ENCODE peak calls at places on chromosome 6, in eight cellular contexts. One of them, this sample, is unnamed.

GRCh38 chr6:170438402-170438753 is 114.7 kb downstream of the PSMB1 start:
- DNase-seq in Calu3: peak
- DNase-seq in GM23338: peak
- DNase-seq in progenitor cell of endocrine pancreas: peak
- DNase-seq in body of pancreas: peak
- DNase-seq in GM10248: peak
- DNase-seq in brain microvascular endothelial cell: peak
- DNase-seq in GM06990: no peak
- DNase-seq in this sample: peak

GRCh38 chr6:166957087-166957804 is 896 bp upstream of the RNASET2 start:
- DNase-seq in progenitor cell of endocrine pancreas: peak
- DNase-seq in GM06990: peak
- DNase-seq in Calu3: peak
- DNase-seq in body of pancreas: peak
- DNase-seq in GM10248: peak
- DNase-seq in GM23338: peak
- DNase-seq in brain microvascular endothelial cell: no peak
- DNase-seq in this sample: peak

GRCh38 chr6:13507306-13507855 is 20.0 kb upstream of the GFOD1 start:
- DNase-seq in body of pancreas: no peak
- DNase-seq in GM23338: no peak
- DNase-seq in progenitor cell of endocrine pancreas: no peak
- DNase-seq in GM10248: no peak
- DNase-seq in Calu3: no peak
- DNase-seq in GM06990: no peak
- DNase-seq in brain microvascular endothelial cell: no peak
- DNase-seq in this sample: no peak

GRCh38 chr6:56193846-56194245 is 53.5 kb downstream of the COL21A1 start:
- DNase-seq in progenitor cell of endocrine pancreas: no peak
- DNase-seq in GM10248: no peak
- DNase-seq in body of pancreas: no peak
- DNase-seq in GM06990: no peak
- DNase-seq in GM23338: no peak
- DNase-seq in brain microvascular endothelial cell: peak
- DNase-seq in Calu3: no peak
- DNase-seq in this sample: no peak

GRCh38 chr6:35581633-35582032 is 68.9 kb upstream of the TULP1 start:
- DNase-seq in GM10248: no peak
- DNase-seq in GM06990: no peak
- DNase-seq in brain microvascular endothelial cell: no peak
- DNase-seq in progenitor cell of endocrine pancreas: no peak
- DNase-seq in Calu3: no peak
- DNase-seq in GM23338: no peak
- DNase-seq in body of pancreas: no peak
- DNase-seq in this sample: no peak

GRCh38 chr6:170202416-170203135 is 88.3 kb downstream of the DLL1 start:
- DNase-seq in GM23338: no peak
- DNase-seq in brain microvascular endothelial cell: no peak
- DNase-seq in body of pancreas: no peak
- DNase-seq in Calu3: no peak
- DNase-seq in progenitor cell of endocrine pancreas: no peak
- DNase-seq in GM06990: no peak
- DNase-seq in GM10248: no peak
- DNase-seq in this sample: peak

GRCh38 chr6:37024665-37025337 is 19.3 kb downstream of the FGD2 start:
- DNase-seq in Calu3: peak
- DNase-seq in GM10248: no peak
- DNase-seq in body of pancreas: peak
- DNase-seq in GM06990: no peak
- DNase-seq in brain microvascular endothelial cell: no peak
- DNase-seq in progenitor cell of endocrine pancreas: no peak
- DNase-seq in GM23338: no peak
- DNase-seq in this sample: peak

GRCh38 chr6:135322427-135323201 is 141.5 kb downstream of the MYB start:
- DNase-seq in GM10248: peak
- DNase-seq in brain microvascular endothelial cell: no peak
- DNase-seq in progenitor cell of endocrine pancreas: no peak
- DNase-seq in body of pancreas: no peak
- DNase-seq in GM06990: peak
- DNase-seq in GM23338: no peak
- DNase-seq in Calu3: no peak
- DNase-seq in this sample: no peak

GRCh38 chr6:130779658-130780033 is 47.6 kb upstream of the SMLR1 start:
- DNase-seq in GM23338: no peak
- DNase-seq in body of pancreas: no peak
- DNase-seq in brain microvascular endothelial cell: no peak
- DNase-seq in GM10248: no peak
- DNase-seq in progenitor cell of endocrine pancreas: no peak
- DNase-seq in GM06990: no peak
- DNase-seq in Calu3: no peak
- DNase-seq in this sample: no peak

GRCh38 chr6:79586548-79586947 is 44.6 kb upstream of the SH3BGRL2 start:
- DNase-seq in GM10248: no peak
- DNase-seq in brain microvascular endothelial cell: peak
- DNase-seq in GM23338: peak
- DNase-seq in Calu3: no peak
- DNase-seq in body of pancreas: no peak
- DNase-seq in progenitor cell of endocrine pancreas: no peak
- DNase-seq in GM06990: no peak
- DNase-seq in this sample: no peak

GRCh38 chr6:104623052-104623690 is 236.5 kb downstream of the HACE1 start:
- DNase-seq in GM10248: no peak
- DNase-seq in Calu3: peak
- DNase-seq in GM06990: no peak
- DNase-seq in GM23338: peak
- DNase-seq in body of pancreas: no peak
- DNase-seq in progenitor cell of endocrine pancreas: no peak
- DNase-seq in brain microvascular endothelial cell: no peak
- DNase-seq in this sample: no peak
- TF ChIP-seq CTCF in GM10248: no peak
- TF ChIP-seq CTCF in Calu3: no peak
- TF ChIP-seq CTCF in GM06990: no peak
- TF ChIP-seq CTCF in GM23338: peak
- TF ChIP-seq CTCF in body of pancreas: no peak
- TF ChIP-seq CTCF in progenitor cell of endocrine pancreas: no peak
- TF ChIP-seq CTCF in brain microvascular endothelial cell: peak
- TF ChIP-seq CTCF in this sample: no peak

DNA sequence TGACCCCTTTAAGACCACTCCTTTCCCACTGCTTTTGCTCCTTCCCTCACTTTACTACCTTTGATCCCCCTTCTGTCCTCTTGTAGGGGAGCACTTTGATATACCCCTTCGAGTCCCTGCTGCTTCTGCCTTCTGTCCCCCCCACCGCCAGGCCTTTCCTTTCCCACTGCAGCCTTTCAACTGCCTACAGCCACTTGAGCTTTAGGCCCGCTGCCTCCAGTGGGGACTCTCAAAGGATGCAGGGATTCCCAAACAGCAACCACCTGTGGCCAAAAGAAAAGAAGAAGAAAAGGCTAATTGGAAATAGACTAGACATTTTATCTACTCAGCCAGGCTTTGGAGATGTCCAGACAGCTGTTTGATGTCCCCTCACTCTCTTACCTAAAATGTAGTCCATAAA is 77.0 kb upstream of the DTNBP1 start:
- DNase-seq in Calu3: no peak
- DNase-seq in GM06990: no peak
- DNase-seq in body of pancreas: no peak
- DNase-seq in progenitor cell of endocrine pancreas: no peak
- DNase-seq in GM10248: no peak
- DNase-seq in brain microvascular endothelial cell: no peak
- DNase-seq in GM23338: peak
- DNase-seq in this sample: no peak
- TF ChIP-seq CTCF in Calu3: no peak
- TF ChIP-seq CTCF in GM06990: no peak
- TF ChIP-seq CTCF in body of pancreas: no peak
- TF ChIP-seq CTCF in progenitor cell of endocrine pancreas: no peak
- TF ChIP-seq CTCF in GM10248: no peak
- TF ChIP-seq CTCF in brain microvascular endothelial cell: no peak
- TF ChIP-seq CTCF in GM23338: no peak
- TF ChIP-seq CTCF in this sample: no peak

GRCh38 chr6:162123797-162124196 is 603.8 kb downstream of the PRKN start:
- DNase-seq in GM10248: no peak
- DNase-seq in body of pancreas: no peak
- DNase-seq in Calu3: no peak
- DNase-seq in GM23338: peak
- DNase-seq in progenitor cell of endocrine pancreas: no peak
- DNase-seq in GM06990: no peak
- DNase-seq in brain microvascular endothelial cell: no peak
- DNase-seq in this sample: no peak
- TF ChIP-seq CTCF in GM10248: no peak
- TF ChIP-seq CTCF in body of pancreas: peak
- TF ChIP-seq CTCF in Calu3: peak
- TF ChIP-seq CTCF in GM23338: peak
- TF ChIP-seq CTCF in progenitor cell of endocrine pancreas: peak
- TF ChIP-seq CTCF in GM06990: no peak
- TF ChIP-seq CTCF in brain microvascular endothelial cell: peak
- TF ChIP-seq CTCF in this sample: no peak

GRCh38 chr6:136382676-136383075 is 93.0 kb upstream of the BCLAF1 start:
- DNase-seq in brain microvascular endothelial cell: no peak
- DNase-seq in GM23338: no peak
- DNase-seq in GM06990: no peak
- DNase-seq in GM10248: no peak
- DNase-seq in body of pancreas: no peak
- DNase-seq in progenitor cell of endocrine pancreas: no peak
- DNase-seq in Calu3: no peak
- DNase-seq in this sample: no peak

GRCh38 chr6:136383271-136383670 is 93.6 kb upstream of the BCLAF1 start:
- DNase-seq in GM06990: no peak
- DNase-seq in brain microvascular endothelial cell: no peak
- DNase-seq in progenitor cell of endocrine pancreas: no peak
- DNase-seq in GM10248: no peak
- DNase-seq in body of pancreas: no peak
- DNase-seq in GM23338: no peak
- DNase-seq in Calu3: no peak
- DNase-seq in this sample: no peak

DNA sequence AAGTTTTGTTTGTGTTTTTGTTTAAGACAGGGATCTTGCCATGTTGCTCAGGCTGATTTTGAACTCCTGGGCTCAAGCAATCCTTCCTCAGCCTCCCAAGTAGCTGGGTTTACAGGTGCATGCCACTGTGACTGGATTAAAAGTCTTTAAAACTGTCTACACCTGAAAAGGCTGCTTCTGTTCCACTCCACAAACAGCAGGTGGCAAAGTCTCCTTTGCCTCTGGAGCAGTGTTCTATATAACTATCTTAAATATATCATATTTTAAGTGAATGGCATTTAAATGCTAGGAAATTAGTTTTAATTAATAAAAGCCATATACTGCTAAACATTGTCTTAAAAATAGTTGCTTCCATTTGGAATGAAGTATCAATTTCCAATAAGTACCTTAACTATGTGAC is 89.2 kb upstream of the BCLAF1 start:
- DNase-seq in GM06990: no peak
- DNase-seq in body of pancreas: no peak
- DNase-seq in brain microvascular endothelial cell: no peak
- DNase-seq in Calu3: no peak
- DNase-seq in GM23338: peak
- DNase-seq in progenitor cell of endocrine pancreas: no peak
- DNase-seq in GM10248: no peak
- DNase-seq in this sample: no peak
- TF ChIP-seq CTCF in GM06990: no peak
- TF ChIP-seq CTCF in body of pancreas: peak
- TF ChIP-seq CTCF in brain microvascular endothelial cell: peak
- TF ChIP-seq CTCF in Calu3: no peak
- TF ChIP-seq CTCF in GM23338: no peak
- TF ChIP-seq CTCF in progenitor cell of endocrine pancreas: peak
- TF ChIP-seq CTCF in GM10248: peak
- TF ChIP-seq CTCF in this sample: no peak

GRCh38 chr6:32624565-32624964 is 12.6 kb upstream of the HLA-DQA1 start:
- DNase-seq in GM06990: no peak
- DNase-seq in brain microvascular endothelial cell: no peak
- DNase-seq in GM23338: no peak
- DNase-seq in Calu3: no peak
- DNase-seq in progenitor cell of endocrine pancreas: no peak
- DNase-seq in body of pancreas: no peak
- DNase-seq in GM10248: no peak
- DNase-seq in this sample: no peak
- TF ChIP-seq CTCF in GM06990: no peak
- TF ChIP-seq CTCF in brain microvascular endothelial cell: no peak
- TF ChIP-seq CTCF in GM23338: no peak
- TF ChIP-seq CTCF in Calu3: no peak
- TF ChIP-seq CTCF in progenitor cell of endocrine pancreas: no peak
- TF ChIP-seq CTCF in body of pancreas: no peak
- TF ChIP-seq CTCF in GM10248: no peak
- TF ChIP-seq CTCF in this sample: no peak

DNA sequence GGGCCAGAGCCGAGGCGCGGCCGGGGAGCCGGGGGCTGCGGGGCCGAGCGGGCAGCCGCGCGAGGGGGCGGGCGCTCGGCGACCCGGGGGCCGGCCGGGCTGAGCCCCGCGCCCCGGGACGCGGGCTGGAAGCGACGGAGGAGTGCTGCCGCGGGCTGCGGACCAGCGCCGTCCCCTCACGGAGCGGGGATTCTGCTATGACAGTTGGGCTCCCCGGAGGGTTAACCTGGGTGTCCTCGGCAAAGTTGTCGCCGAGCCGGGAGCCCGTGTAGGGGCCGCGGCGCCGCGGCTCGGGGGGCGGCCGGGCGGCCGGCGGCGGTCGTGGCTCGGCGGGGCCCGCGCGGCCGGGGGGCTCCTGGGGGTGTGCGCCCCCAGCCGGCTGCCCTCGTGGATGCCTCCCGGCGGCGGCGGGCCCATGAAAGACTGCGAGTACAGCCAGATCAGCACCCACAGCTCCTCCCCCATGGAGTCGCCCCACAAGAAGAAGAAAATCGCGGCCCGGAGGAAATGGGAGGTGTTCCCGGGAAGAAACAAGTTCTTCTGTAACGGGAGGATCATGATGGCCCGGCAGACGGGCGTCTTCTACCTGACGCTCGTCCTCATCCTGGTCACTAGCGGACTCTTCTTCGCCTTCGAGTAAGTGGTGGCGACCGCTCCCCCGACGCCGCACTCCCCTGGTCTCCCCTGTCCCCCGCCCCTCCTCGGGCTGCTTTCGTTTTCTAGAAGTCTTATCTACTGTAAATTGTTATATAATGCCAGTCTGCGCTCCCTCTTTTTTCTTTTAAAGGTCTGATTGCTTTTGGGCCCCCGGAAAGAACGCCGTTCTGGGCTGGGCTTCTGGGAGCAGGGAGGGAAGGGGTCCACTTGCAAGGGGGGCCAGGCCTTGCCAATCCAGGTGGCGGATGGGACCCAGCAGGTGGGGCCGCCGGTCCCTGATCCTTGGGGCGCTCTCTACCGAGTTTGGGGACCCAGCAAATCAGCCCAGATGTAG is 936 bp downstream of the ZDHHC14 start:
- DNase-seq in Calu3: peak
- DNase-seq in body of pancreas: peak
- DNase-seq in GM10248: peak
- DNase-seq in brain microvascular endothelial cell: peak
- DNase-seq in GM23338: peak
- DNase-seq in progenitor cell of endocrine pancreas: peak
- DNase-seq in GM06990: peak
- DNase-seq in this sample: peak
- TF ChIP-seq CTCF in Calu3: no peak
- TF ChIP-seq CTCF in body of pancreas: no peak
- TF ChIP-seq CTCF in GM10248: peak
- TF ChIP-seq CTCF in brain microvascular endothelial cell: peak
- TF ChIP-seq CTCF in GM23338: no peak
- TF ChIP-seq CTCF in progenitor cell of endocrine pancreas: peak
- TF ChIP-seq CTCF in GM06990: no peak
- TF ChIP-seq CTCF in this sample: no peak